ENCODE peak calls at places on chromosome X, in ten cellular contexts. Q, Z, M, B, R, V, E, F, P and C are unnamed samples.

GRCh38 chrX:13381514-13381913 is 61.7 kb upstream of the ATXN3L start:
- DNase-seq in V (no peak), Z (no peak), F (peak; percentile 42), E (no peak), P (peak; percentile 54), R (no peak), B (no peak), M (no peak), Q (no peak), C (no peak)

GRCh38 chrX:150361777-150362351 is 1.3 kb upstream of the MAMLD1 start:
- DNase-seq in V (no peak), R (peak; percentile 35), Z (peak; percentile 39), E (no peak), B (no peak), Q (no peak), P (peak; percentile 59), M (no peak), F (peak; percentile 17), C (peak; percentile 39)

GRCh38 chrX:30865020-30865419 is 24.0 kb downstream of the TAB3 start:
- DNase-seq in R (peak; percentile 24), B (no peak), P (peak; percentile 1), M (peak; percentile 24), Z (no peak), F (peak; percentile 3), V (no peak), Q (no peak), E (peak; percentile 31), C (no peak)

GRCh38 chrX:1481636-1482529 is 29.2 kb upstream of the ASMTL start:
- DNase-seq in R (peak; percentile 83), F (peak; percentile 93), B (peak; percentile 85), M (peak; percentile 91), Q (no peak), P (peak; percentile 85), Z (peak; percentile 71), V (peak; percentile 80), E (peak; percentile 69), C (peak; percentile 75)

GRCh38 chrX:72054776-72055495 is 76.8 kb downstream of the RTL5 start:
- DNase-seq in B (no peak), Z (no peak), M (no peak), E (no peak), F (no peak), P (no peak), Q (no peak), V (no peak), R (no peak), C (no peak)

GRCh38 chrX:13469963-13470679 is 99.3 kb upstream of the EGFL6 start:
- DNase-seq in Q (no peak), M (no peak), E (no peak), R (no peak), P (peak; percentile 69), F (peak; percentile 48), V (no peak), B (peak; percentile 6), Z (no peak), C (no peak)

GRCh38 chrX:46268429-46268828 is 276.8 kb downstream of the ZNF674 start:
- DNase-seq in V (no peak), F (peak; percentile 10), B (no peak), Z (no peak), P (peak; percentile 57), M (no peak), R (no peak), E (no peak), Q (no peak), C (no peak)

GRCh38 chrX:41514179-41514578 is 67.0 kb downstream of the NYX start:
- DNase-seq in Q (no peak), V (no peak), M (no peak), R (no peak), P (no peak), E (no peak), B (no peak), Z (no peak), F (no peak), C (no peak)